ENCODE peak calls at places on chromosomes 3 and 15, in nine cellular contexts. H is GF-D8, X is kidney glomerular epithelial cell, J is adrenal gland, Q is NCI-H69, L is ELR, K is upper lobe of right lung, C is MG63, Y is AG20443. E is an unnamed sample.

GRCh38 chr3:24494616-24495333 is at the start of gene THRB:
- DNase-seq in H (no peak), X (peak), J (peak), Q (peak), L (peak), K (peak), C (peak), Y (peak), E (peak)

GRCh38 chr3:46669191-46669999 is 24.1 kb downstream of the ALS2CL start:
- DNase-seq in H (no peak), X (no peak), J (peak), Q (no peak), L (no peak), K (peak), C (no peak), Y (no peak), E (no peak)

GRCh38 chr15:48393650-48394049 is 62.4 kb downstream of the DUT start:
- DNase-seq in H (no peak), X (no peak), J (no peak), Q (peak), L (no peak), K (no peak), C (peak), Y (no peak), E (peak)

GRCh38 chr3:192408007-192408655 is 319.2 kb downstream of the FGF12 start:
- DNase-seq in H (no peak), X (no peak), J (peak), Q (no peak), L (peak), K (peak), C (no peak), Y (peak), E (peak)

GRCh38 chr3:187039100-187039722 is 100.1 kb downstream of the RPL39L start:
- DNase-seq in H (no peak), X (no peak), J (no peak), Q (no peak), L (no peak), K (no peak), C (no peak), Y (no peak), E (no peak)

GRCh38 chr3:72663429-72663828 is 184.8 kb downstream of the SHQ1 start:
- DNase-seq in H (no peak), X (no peak), J (no peak), Q (peak), L (no peak), K (no peak), C (no peak), Y (peak), E (peak)

GRCh38 chr3:23085256-23085655 is 117.9 kb upstream of the UBE2E2 start:
- DNase-seq in H (no peak), X (no peak), J (no peak), Q (no peak), L (no peak), K (no peak), C (no peak), Y (peak), E (no peak)

GRCh38 chr15:74635228-74635627 is 19.6 kb downstream of the CLK3 start:
- DNase-seq in H (no peak), X (peak), J (peak), Q (peak), L (peak), K (peak), C (peak), Y (peak), E (peak)

GRCh38 chr3:158711886-158712285 is 20.4 kb downstream of the RARRES1 start:
- DNase-seq in H (no peak), X (peak), J (no peak), Q (no peak), L (peak), K (no peak), C (peak), Y (peak), E (peak)

GRCh38 chr3:56858331-56858730 is 56.6 kb upstream of the ARHGEF3 start:
- DNase-seq in H (no peak), X (no peak), J (no peak), Q (no peak), L (no peak), K (no peak), C (no peak), Y (no peak), E (no peak)

GRCh38 chr3:65573548-65574116 is 465.1 kb downstream of the MAGI1 start:
- DNase-seq in H (no peak), X (no peak), J (no peak), Q (no peak), L (no peak), K (no peak), C (no peak), Y (no peak), E (no peak)

GRCh38 chr15:73927476-73928240 is 1.4 kb downstream of the LOXL1 start:
- DNase-seq in H (no peak), X (peak), J (peak), Q (peak), L (peak), K (peak), C (peak), Y (peak), E (peak)

GRCh38 chr3:100047455-100048141 is 66.7 kb downstream of the FILIP1L start:
- DNase-seq in H (no peak), X (peak), J (peak), Q (peak), L (peak), K (no peak), C (peak), Y (no peak), E (peak)

GRCh38 chr3:135235541-135235940 is 440.5 kb downstream of the EPHB1 start:
- DNase-seq in H (no peak), X (no peak), J (no peak), Q (no peak), L (no peak), K (no peak), C (no peak), Y (no peak), E (no peak)

GRCh38 chr3:143793971-143794370 is 54.3 kb downstream of the SLC9A9 start:
- DNase-seq in H (no peak), X (no peak), J (no peak), Q (no peak), L (no peak), K (no peak), C (no peak), Y (no peak), E (no peak)

GRCh38 chr3:114527036-114527644 is 233.3 kb downstream of the TIGIT start:
- DNase-seq in H (no peak), X (no peak), J (no peak), Q (peak), L (peak), K (no peak), C (no peak), Y (peak), E (peak)

GRCh38 chr15:93980149-93980911 is 251.0 kb upstream of the MCTP2 start:
- DNase-seq in H (no peak), X (no peak), J (no peak), Q (no peak), L (no peak), K (no peak), C (no peak), Y (no peak), E (no peak)

GRCh38 chr3:78737988-78738387 is 1029.8 kb downstream of the ROBO1 start:
- DNase-seq in H (no peak), X (no peak), J (peak), Q (peak), L (peak), K (no peak), C (no peak), Y (no peak), E (peak)

GRCh38 chr3:142890592-142890991 is 1.7 kb upstream of the PCOLCE2 start:
- DNase-seq in H (no peak), X (no peak), J (no peak), Q (no peak), L (no peak), K (no peak), C (no peak), Y (no peak), E (no peak)

GRCh38 chr15:40336129-40337122 is 4.3 kb downstream of the CCDC9B start:
- DNase-seq in H (no peak), X (no peak), J (no peak), Q (peak), L (no peak), K (no peak), C (no peak), Y (no peak), E (no peak)

GRCh38 chr3:37554364-37554763 is 307.3 kb upstream of the CTDSPL start:
- DNase-seq in H (no peak), X (no peak), J (no peak), Q (no peak), L (no peak), K (no peak), C (no peak), Y (no peak), E (peak)

GRCh38 chr15:88700716-88701115 is 61.9 kb downstream of the ISG20 start:
- DNase-seq in H (no peak), X (no peak), J (no peak), Q (no peak), L (no peak), K (no peak), C (no peak), Y (no peak), E (no peak)

GRCh38 chr3:140602781-140603180 is 75.1 kb upstream of the TRIM42 start:
- DNase-seq in H (no peak), X (peak), J (peak), Q (no peak), L (no peak), K (no peak), C (no peak), Y (no peak), E (no peak)

GRCh38 chr15:71447328-71448250 is 332.3 kb downstream of the THSD4 start:
- DNase-seq in H (no peak), X (peak), J (no peak), Q (no peak), L (peak), K (no peak), C (peak), Y (no peak), E (peak)

GRCh38 chr3:8369638-8370037 is 132.0 kb upstream of the LMCD1 start:
- DNase-seq in H (no peak), X (no peak), J (no peak), Q (no peak), L (no peak), K (no peak), C (no peak), Y (no peak), E (no peak)

GRCh38 chr3:153182491-153182890 is 20.5 kb downstream of the RAP2B start:
- DNase-seq in H (no peak), X (no peak), J (no peak), Q (no peak), L (no peak), K (no peak), C (no peak), Y (no peak), E (no peak)

GRCh38 chr15:71806452-71806931 is 3.9 kb upstream of the NR2E3 start:
- DNase-seq in H (no peak), X (peak), J (peak), Q (peak), L (peak), K (no peak), C (peak), Y (no peak), E (peak)